ENCODE peak calls at places on chromosomes 6 and 20, in nine cellular contexts. One of them, this sample, is unnamed.

GRCh38 chr20:19934792-19935491 is 82.2 kb upstream of the NAA20 start:
- DNase-seq in spleen: no peak
- DNase-seq in HCT116: no peak
- DNase-seq in right cardiac atrium: peak; percentile 76
- DNase-seq in CD8-positive, alpha-beta T cell: no peak
- DNase-seq in mucosa of descending colon: peak; percentile 92
- DNase-seq in CD8-positive, alpha-beta memory T cell: no peak
- DNase-seq in osteoblast: no peak
- DNase-seq in psoas muscle: peak; percentile 49
- DNase-seq in this sample: peak; percentile 46

GRCh38 chr6:135180458-135181332 is at the start of gene MYB:
- DNase-seq in spleen: peak; percentile 91
- DNase-seq in HCT116: no peak
- DNase-seq in right cardiac atrium: peak; percentile 69
- DNase-seq in CD8-positive, alpha-beta T cell: peak; percentile 78
- DNase-seq in mucosa of descending colon: peak; percentile 85
- DNase-seq in CD8-positive, alpha-beta memory T cell: peak; percentile 43
- DNase-seq in osteoblast: peak; percentile 98
- DNase-seq in psoas muscle: peak; percentile 40
- DNase-seq in this sample: peak; percentile 71

GRCh38 chr6:21942910-21943309 is 349.4 kb downstream of the SOX4 start:
- DNase-seq in spleen: no peak
- DNase-seq in HCT116: no peak
- DNase-seq in right cardiac atrium: no peak
- DNase-seq in CD8-positive, alpha-beta T cell: no peak
- DNase-seq in mucosa of descending colon: no peak
- DNase-seq in CD8-positive, alpha-beta memory T cell: no peak
- DNase-seq in osteoblast: no peak
- DNase-seq in psoas muscle: no peak
- DNase-seq in this sample: no peak

GRCh38 chr6:71457883-71458282 is 169.3 kb downstream of the OGFRL1 start:
- DNase-seq in spleen: no peak
- DNase-seq in HCT116: no peak
- DNase-seq in right cardiac atrium: no peak
- DNase-seq in CD8-positive, alpha-beta T cell: no peak
- DNase-seq in mucosa of descending colon: no peak
- DNase-seq in CD8-positive, alpha-beta memory T cell: no peak
- DNase-seq in osteoblast: no peak
- DNase-seq in psoas muscle: no peak
- DNase-seq in this sample: no peak

GRCh38 chr20:39326050-39326449 is 363.9 kb downstream of the DHX35 start:
- DNase-seq in spleen: no peak
- DNase-seq in HCT116: no peak
- DNase-seq in right cardiac atrium: no peak
- DNase-seq in CD8-positive, alpha-beta T cell: no peak
- DNase-seq in mucosa of descending colon: no peak
- DNase-seq in CD8-positive, alpha-beta memory T cell: no peak
- DNase-seq in osteoblast: no peak
- DNase-seq in psoas muscle: no peak
- DNase-seq in this sample: no peak

GRCh38 chr6:140101818-140102217 is 727.4 kb upstream of the CITED2 start:
- DNase-seq in spleen: no peak
- DNase-seq in HCT116: no peak
- DNase-seq in right cardiac atrium: no peak
- DNase-seq in CD8-positive, alpha-beta T cell: no peak
- DNase-seq in mucosa of descending colon: no peak
- DNase-seq in CD8-positive, alpha-beta memory T cell: no peak
- DNase-seq in osteoblast: no peak
- DNase-seq in psoas muscle: no peak
- DNase-seq in this sample: no peak

GRCh38 chr6:1771324-1771723 is 161.6 kb downstream of the FOXC1 start:
- DNase-seq in spleen: no peak
- DNase-seq in HCT116: no peak
- DNase-seq in right cardiac atrium: no peak
- DNase-seq in CD8-positive, alpha-beta T cell: peak; percentile 27
- DNase-seq in mucosa of descending colon: peak; percentile 45
- DNase-seq in CD8-positive, alpha-beta memory T cell: no peak
- DNase-seq in osteoblast: no peak
- DNase-seq in psoas muscle: no peak
- DNase-seq in this sample: no peak

GRCh38 chr6:151021878-151022277 is 156.4 kb downstream of the MTHFD1L start:
- DNase-seq in spleen: no peak
- DNase-seq in HCT116: no peak
- DNase-seq in right cardiac atrium: no peak
- DNase-seq in CD8-positive, alpha-beta T cell: no peak
- DNase-seq in mucosa of descending colon: no peak
- DNase-seq in CD8-positive, alpha-beta memory T cell: no peak
- DNase-seq in osteoblast: peak; percentile 74
- DNase-seq in psoas muscle: no peak
- DNase-seq in this sample: no peak

GRCh38 chr6:82270791-82271392 is 23.3 kb upstream of the IBTK start:
- DNase-seq in spleen: no peak
- DNase-seq in HCT116: peak; percentile 24
- DNase-seq in right cardiac atrium: no peak
- DNase-seq in CD8-positive, alpha-beta T cell: no peak
- DNase-seq in mucosa of descending colon: no peak
- DNase-seq in CD8-positive, alpha-beta memory T cell: no peak
- DNase-seq in osteoblast: no peak
- DNase-seq in psoas muscle: no peak
- DNase-seq in this sample: no peak

GRCh38 chr6:166627875-166628849 is 1.1 kb upstream of the RPS6KA2 start:
- DNase-seq in spleen: peak; percentile 95
- DNase-seq in HCT116: no peak
- DNase-seq in right cardiac atrium: peak; percentile 93
- DNase-seq in CD8-positive, alpha-beta T cell: peak; percentile 62
- DNase-seq in mucosa of descending colon: peak; percentile 74
- DNase-seq in CD8-positive, alpha-beta memory T cell: peak; percentile 46
- DNase-seq in osteoblast: no peak
- DNase-seq in psoas muscle: peak; percentile 74
- DNase-seq in this sample: peak; percentile 80

GRCh38 chr6:136127856-136128255 is 122.3 kb downstream of the MTFR2 start:
- DNase-seq in spleen: no peak
- DNase-seq in HCT116: no peak
- DNase-seq in right cardiac atrium: no peak
- DNase-seq in CD8-positive, alpha-beta T cell: no peak
- DNase-seq in mucosa of descending colon: no peak
- DNase-seq in CD8-positive, alpha-beta memory T cell: no peak
- DNase-seq in osteoblast: no peak
- DNase-seq in psoas muscle: no peak
- DNase-seq in this sample: no peak

GRCh38 chr6:148829415-148830101 is 82.7 kb downstream of the UST start:
- DNase-seq in spleen: no peak
- DNase-seq in HCT116: no peak
- DNase-seq in right cardiac atrium: no peak
- DNase-seq in CD8-positive, alpha-beta T cell: no peak
- DNase-seq in mucosa of descending colon: no peak
- DNase-seq in CD8-positive, alpha-beta memory T cell: no peak
- DNase-seq in osteoblast: no peak
- DNase-seq in psoas muscle: no peak
- DNase-seq in this sample: no peak

GRCh38 chr20:362271-363254 is 15.7 kb downstream of the NRSN2 start:
- DNase-seq in spleen: peak; percentile 87
- DNase-seq in HCT116: peak; percentile 95
- DNase-seq in right cardiac atrium: peak; percentile 93
- DNase-seq in CD8-positive, alpha-beta T cell: no peak
- DNase-seq in mucosa of descending colon: peak; percentile 82
- DNase-seq in CD8-positive, alpha-beta memory T cell: no peak
- DNase-seq in osteoblast: peak; percentile 87
- DNase-seq in psoas muscle: peak; percentile 76
- DNase-seq in this sample: peak; percentile 97

GRCh38 chr6:35166160-35166919 is 25.2 kb upstream of the TCP11 start:
- DNase-seq in spleen: no peak
- DNase-seq in HCT116: no peak
- DNase-seq in right cardiac atrium: no peak
- DNase-seq in CD8-positive, alpha-beta T cell: no peak
- DNase-seq in mucosa of descending colon: peak; percentile 64
- DNase-seq in CD8-positive, alpha-beta memory T cell: no peak
- DNase-seq in osteoblast: no peak
- DNase-seq in psoas muscle: no peak
- DNase-seq in this sample: no peak

GRCh38 chr6:101083533-101084172 is 202.5 kb upstream of the ASCC3 start:
- DNase-seq in spleen: no peak
- DNase-seq in HCT116: no peak
- DNase-seq in right cardiac atrium: no peak
- DNase-seq in CD8-positive, alpha-beta T cell: no peak
- DNase-seq in mucosa of descending colon: no peak
- DNase-seq in CD8-positive, alpha-beta memory T cell: no peak
- DNase-seq in osteoblast: no peak
- DNase-seq in psoas muscle: no peak
- DNase-seq in this sample: no peak

GRCh38 chr6:87993331-87993730 is 54.3 kb upstream of the SPACA1 start:
- DNase-seq in spleen: no peak
- DNase-seq in HCT116: no peak
- DNase-seq in right cardiac atrium: no peak
- DNase-seq in CD8-positive, alpha-beta T cell: no peak
- DNase-seq in mucosa of descending colon: no peak
- DNase-seq in CD8-positive, alpha-beta memory T cell: no peak
- DNase-seq in osteoblast: no peak
- DNase-seq in psoas muscle: no peak
- DNase-seq in this sample: no peak

GRCh38 chr6:33860706-33861474 is 57.1 kb upstream of the MLN start:
- DNase-seq in spleen: no peak
- DNase-seq in HCT116: no peak
- DNase-seq in right cardiac atrium: peak; percentile 33
- DNase-seq in CD8-positive, alpha-beta T cell: peak; percentile 41
- DNase-seq in mucosa of descending colon: peak; percentile 10
- DNase-seq in CD8-positive, alpha-beta memory T cell: no peak
- DNase-seq in osteoblast: peak; percentile 91
- DNase-seq in psoas muscle: no peak
- DNase-seq in this sample: no peak

DNA sequence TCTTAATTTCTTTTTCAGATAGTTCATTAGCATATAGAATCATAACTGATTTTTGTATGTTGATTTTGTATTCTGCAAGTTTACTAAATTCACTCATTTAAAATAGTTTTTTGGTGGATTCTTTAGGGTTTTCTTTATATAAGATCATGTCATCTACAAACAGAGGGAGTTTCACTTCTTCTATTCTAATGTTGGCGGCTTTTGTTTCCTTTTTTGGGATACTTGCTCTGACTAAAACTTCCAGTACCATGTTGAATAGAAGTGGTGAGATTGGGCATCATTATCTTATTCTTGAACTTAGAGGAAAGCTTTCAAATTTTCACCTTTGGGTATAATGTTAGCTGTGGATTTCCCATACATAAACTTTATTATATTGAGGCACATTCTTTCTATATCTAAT is 296.9 kb downstream of the BCKDHB start:
- DNase-seq in spleen: no peak
- DNase-seq in HCT116: no peak
- DNase-seq in right cardiac atrium: no peak
- DNase-seq in CD8-positive, alpha-beta T cell: no peak
- DNase-seq in mucosa of descending colon: no peak
- DNase-seq in CD8-positive, alpha-beta memory T cell: no peak
- DNase-seq in osteoblast: no peak
- DNase-seq in psoas muscle: no peak
- DNase-seq in this sample: no peak
- H3K9me3 ChIP-seq in spleen: peaks cover 15% of the 10 kb centered on the region
- H3K9me3 ChIP-seq in HCT116: no peaks in the 10 kb centered on the region
- H3K9me3 ChIP-seq in right cardiac atrium: no peaks in the 10 kb centered on the region
- H3K9me3 ChIP-seq in CD8-positive, alpha-beta T cell: peaks cover 4% of the 10 kb centered on the region
- H3K9me3 ChIP-seq in mucosa of descending colon: peaks cover 8% of the 10 kb centered on the region
- H3K9me3 ChIP-seq in CD8-positive, alpha-beta memory T cell: no peaks in the 10 kb centered on the region
- H3K9me3 ChIP-seq in osteoblast: no peaks in the 10 kb centered on the region
- H3K9me3 ChIP-seq in psoas muscle: peaks cover 22% of the 10 kb centered on the region
- H3K9me3 ChIP-seq in this sample: no peaks in the 10 kb centered on the region

DNA sequence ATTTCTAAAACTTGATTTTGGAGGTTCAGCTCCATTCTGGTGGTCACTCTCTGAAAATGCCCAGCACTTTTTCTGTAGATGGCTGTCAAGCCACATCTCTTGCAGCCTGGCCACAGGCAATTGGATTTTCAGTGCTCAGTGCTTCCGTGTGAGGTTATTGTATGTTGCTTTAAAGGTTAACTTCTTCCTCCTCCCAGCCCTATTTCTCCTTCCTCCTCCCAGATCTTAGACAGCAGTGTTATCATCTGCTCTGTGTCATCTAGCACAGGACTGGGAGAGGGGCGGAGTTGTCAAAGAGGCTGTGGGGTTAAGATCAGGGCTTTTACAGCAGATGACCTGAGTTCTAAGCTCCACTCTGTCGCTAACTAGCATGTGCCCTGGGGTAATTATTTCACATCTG is 129.0 kb downstream of the PHACTR3 start:
- DNase-seq in spleen: no peak
- DNase-seq in HCT116: no peak
- DNase-seq in right cardiac atrium: no peak
- DNase-seq in CD8-positive, alpha-beta T cell: no peak
- DNase-seq in mucosa of descending colon: no peak
- DNase-seq in CD8-positive, alpha-beta memory T cell: no peak
- DNase-seq in osteoblast: no peak
- DNase-seq in psoas muscle: no peak
- DNase-seq in this sample: no peak
- H3K9me3 ChIP-seq in spleen: no peaks in the 10 kb centered on the region
- H3K9me3 ChIP-seq in HCT116: no peaks in the 10 kb centered on the region
- H3K9me3 ChIP-seq in right cardiac atrium: no peaks in the 10 kb centered on the region
- H3K9me3 ChIP-seq in CD8-positive, alpha-beta T cell: no peaks in the 10 kb centered on the region
- H3K9me3 ChIP-seq in mucosa of descending colon: no peaks in the 10 kb centered on the region
- H3K9me3 ChIP-seq in CD8-positive, alpha-beta memory T cell: no peaks in the 10 kb centered on the region
- H3K9me3 ChIP-seq in osteoblast: no peaks in the 10 kb centered on the region
- H3K9me3 ChIP-seq in psoas muscle: no peaks in the 10 kb centered on the region
- H3K9me3 ChIP-seq in this sample: no peaks in the 10 kb centered on the region

DNA sequence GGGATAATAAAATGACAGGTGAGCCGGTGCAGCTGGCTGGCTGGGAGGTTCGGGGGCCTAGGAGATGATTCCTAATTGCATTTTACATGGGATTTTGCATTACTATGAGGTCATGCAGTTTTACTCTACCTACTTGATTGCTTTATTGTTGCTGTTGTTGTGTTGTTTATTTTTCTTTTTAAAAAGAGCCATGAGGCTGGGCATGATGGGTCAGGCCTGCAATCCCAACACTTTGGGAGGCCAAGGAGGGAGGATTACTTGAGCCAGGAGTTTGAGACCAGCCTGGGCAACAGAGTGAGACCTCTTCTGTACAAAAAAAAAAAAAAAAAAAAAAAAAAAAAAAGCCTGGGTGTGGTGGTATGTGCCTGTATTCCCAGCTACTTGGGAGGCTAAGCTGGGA is 104.8 kb downstream of the GJA1 start:
- DNase-seq in spleen: no peak
- DNase-seq in HCT116: no peak
- DNase-seq in right cardiac atrium: no peak
- DNase-seq in CD8-positive, alpha-beta T cell: no peak
- DNase-seq in mucosa of descending colon: no peak
- DNase-seq in CD8-positive, alpha-beta memory T cell: no peak
- DNase-seq in osteoblast: no peak
- DNase-seq in psoas muscle: no peak
- DNase-seq in this sample: no peak
- H3K9me3 ChIP-seq in spleen: no peaks in the 10 kb centered on the region
- H3K9me3 ChIP-seq in HCT116: no peaks in the 10 kb centered on the region
- H3K9me3 ChIP-seq in right cardiac atrium: no peaks in the 10 kb centered on the region
- H3K9me3 ChIP-seq in CD8-positive, alpha-beta T cell: no peaks in the 10 kb centered on the region
- H3K9me3 ChIP-seq in mucosa of descending colon: no peaks in the 10 kb centered on the region
- H3K9me3 ChIP-seq in CD8-positive, alpha-beta memory T cell: no peaks in the 10 kb centered on the region
- H3K9me3 ChIP-seq in osteoblast: no peaks in the 10 kb centered on the region
- H3K9me3 ChIP-seq in psoas muscle: no peaks in the 10 kb centered on the region
- H3K9me3 ChIP-seq in this sample: no peaks in the 10 kb centered on the region

DNA sequence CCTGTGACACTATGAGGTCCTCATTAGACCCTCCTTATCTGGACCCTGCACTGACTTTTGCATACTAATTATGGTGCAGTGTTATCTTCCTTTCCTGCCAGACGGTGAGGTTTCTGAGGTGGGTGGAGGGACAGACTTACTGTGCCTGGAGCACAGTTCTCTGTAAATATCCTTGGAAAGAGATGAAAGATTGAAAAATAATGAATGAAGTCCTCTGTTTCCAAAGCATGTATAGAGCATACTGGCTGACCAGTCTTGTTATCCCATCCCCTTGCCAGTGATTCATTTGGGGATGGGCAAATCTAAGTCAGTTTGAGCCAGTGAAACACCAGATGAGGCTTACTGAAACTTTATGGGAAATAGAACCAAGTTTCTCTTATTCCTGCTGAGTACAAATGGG is 152.6 kb upstream of the HDDC2 start:
- DNase-seq in spleen: no peak
- DNase-seq in HCT116: no peak
- DNase-seq in right cardiac atrium: no peak
- DNase-seq in CD8-positive, alpha-beta T cell: no peak
- DNase-seq in mucosa of descending colon: no peak
- DNase-seq in CD8-positive, alpha-beta memory T cell: no peak
- DNase-seq in osteoblast: no peak
- DNase-seq in psoas muscle: no peak
- DNase-seq in this sample: no peak
- H3K9me3 ChIP-seq in spleen: peaks cover 17% of the 10 kb centered on the region
- H3K9me3 ChIP-seq in HCT116: no peaks in the 10 kb centered on the region
- H3K9me3 ChIP-seq in right cardiac atrium: no peaks in the 10 kb centered on the region
- H3K9me3 ChIP-seq in CD8-positive, alpha-beta T cell: no peaks in the 10 kb centered on the region
- H3K9me3 ChIP-seq in mucosa of descending colon: peaks cover 12% of the 10 kb centered on the region
- H3K9me3 ChIP-seq in CD8-positive, alpha-beta memory T cell: no peaks in the 10 kb centered on the region
- H3K9me3 ChIP-seq in osteoblast: peaks cover 9% of the 10 kb centered on the region
- H3K9me3 ChIP-seq in psoas muscle: peaks cover 6% of the 10 kb centered on the region
- H3K9me3 ChIP-seq in this sample: no peaks in the 10 kb centered on the region

This sample was measured in right lobe of liver.